ENCODE peak calls at places on chromosomes 13 and 19, in nine cellular contexts. C, D, I, B, X, Q, A, H and S are unnamed samples.

GRCh38 chr19:16324384-16325160 is at the start of gene KLF2:
- DNase-seq in C (peak), D (peak), I (peak), B (peak), X (peak), Q (peak), A (peak), H (peak), S (peak)

GRCh38 chr19:35167251-35168119 is 12.9 kb downstream of the FXYD5 start:
- DNase-seq in C (no peak), D (no peak), I (no peak), B (no peak), X (no peak), Q (no peak), A (no peak), H (no peak), S (no peak)

GRCh38 chr13:24616514-24616913 is 63.7 kb upstream of the ATP12A start:
- DNase-seq in C (no peak), D (no peak), I (no peak), B (no peak), X (no peak), Q (no peak), A (no peak), H (no peak), S (no peak)

GRCh38 chr13:105213512-105213911 is 1322.0 kb downstream of the EFNB2 start:
- DNase-seq in C (no peak), D (no peak), I (peak), B (no peak), X (no peak), Q (no peak), A (no peak), H (no peak), S (no peak)

GRCh38 chr13:24802074-24802473 is 38.1 kb downstream of the RNF17 start:
- DNase-seq in C (no peak), D (no peak), I (peak), B (no peak), X (no peak), Q (peak), A (no peak), H (no peak), S (no peak)

GRCh38 chr13:75541961-75542360 is 4.3 kb upstream of the COMMD6 start:
- DNase-seq in C (no peak), D (no peak), I (no peak), B (no peak), X (no peak), Q (no peak), A (no peak), H (no peak), S (no peak)

GRCh38 chr19:13036366-13036976 is 41.2 kb downstream of the NFIX start:
- DNase-seq in C (peak), D (no peak), I (peak), B (peak), X (no peak), Q (peak), A (no peak), H (peak), S (no peak)

GRCh38 chr13:99969368-99969933 is 2.1 kb downstream of the ZIC5 start:
- DNase-seq in C (no peak), D (no peak), I (no peak), B (no peak), X (no peak), Q (no peak), A (no peak), H (no peak), S (no peak)

GRCh38 chr19:4589579-4590410 is 30.3 kb upstream of the SEMA6B start:
- DNase-seq in C (no peak), D (no peak), I (no peak), B (no peak), X (no peak), Q (no peak), A (peak), H (no peak), S (no peak)

GRCh38 chr13:49731766-49732165 is 40.5 kb upstream of the EBPL start:
- DNase-seq in C (peak), D (peak), I (peak), B (no peak), X (no peak), Q (peak), A (no peak), H (peak), S (no peak)

GRCh38 chr13:52644108-52644507 is 1.9 kb downstream of the HNRNPA1L2 start:
- DNase-seq in C (no peak), D (no peak), I (no peak), B (no peak), X (no peak), Q (peak), A (no peak), H (no peak), S (no peak)

GRCh38 chr13:28819046-28819747 is 942 bp upstream of the MTUS2 start:
- DNase-seq in C (peak), D (no peak), I (peak), B (no peak), X (no peak), Q (peak), A (peak), H (peak), S (no peak)

GRCh38 chr19:39543477-39543857 is 3.5 kb upstream of the EID2 start:
- DNase-seq in C (no peak), D (no peak), I (peak), B (no peak), X (no peak), Q (no peak), A (no peak), H (no peak), S (no peak)

GRCh38 chr19:4694211-4694987 is 24.3 kb upstream of the MYDGF start:
- DNase-seq in C (peak), D (peak), I (peak), B (peak), X (no peak), Q (peak), A (no peak), H (peak), S (no peak)

GRCh38 chr19:48752511-48753365 is at the start of gene FUT1:
- DNase-seq in C (no peak), D (no peak), I (peak), B (peak), X (peak), Q (no peak), A (no peak), H (no peak), S (peak)

GRCh38 chr19:49912965-49913685 is 15.9 kb upstream of the ATF5 start:
- DNase-seq in C (no peak), D (no peak), I (no peak), B (no peak), X (no peak), Q (no peak), A (no peak), H (no peak), S (no peak)

GRCh38 chr13:32914686-32915085 is 101.5 kb upstream of the KL start:
- DNase-seq in C (no peak), D (no peak), I (peak), B (no peak), X (no peak), Q (no peak), A (no peak), H (no peak), S (no peak)

GRCh38 chr19:31348416-31349159 is 648 bp downstream of the TSHZ3 start:
- DNase-seq in C (peak), D (no peak), I (peak), B (no peak), X (peak), Q (no peak), A (no peak), H (peak), S (no peak)

GRCh38 chr19:55667958-55668357 is 7.1 kb upstream of the EPN1 start:
- DNase-seq in C (no peak), D (no peak), I (no peak), B (peak), X (no peak), Q (no peak), A (no peak), H (no peak), S (no peak)

GRCh38 chr19:11268783-11269267 is 6.5 kb upstream of the DOCK6 start:
- DNase-seq in C (peak), D (no peak), I (peak), B (no peak), X (peak), Q (peak), A (peak), H (peak), S (no peak)

GRCh38 chr19:48896191-48896720 is 2.3 kb downstream of the TULP2 start:
- DNase-seq in C (no peak), D (no peak), I (no peak), B (peak), X (peak), Q (peak), A (peak), H (peak), S (no peak)

GRCh38 chr13:84896128-84896527 is 903.1 kb downstream of the SLITRK6 start:
- DNase-seq in C (peak), D (peak), I (peak), B (no peak), X (no peak), Q (peak), A (peak), H (peak), S (no peak)

GRCh38 chr13:80655778-80656518 is 315.0 kb upstream of the SPRY2 start:
- DNase-seq in C (no peak), D (no peak), I (no peak), B (no peak), X (no peak), Q (no peak), A (no peak), H (no peak), S (no peak)

GRCh38 chr19:862529-863304 is 3.3 kb downstream of the CFD start:
- DNase-seq in C (no peak), D (no peak), I (peak), B (peak), X (no peak), Q (peak), A (peak), H (peak), S (no peak)

GRCh38 chr19:858868-859843 is at the start of gene CFD:
- DNase-seq in C (peak), D (no peak), I (no peak), B (peak), X (no peak), Q (peak), A (no peak), H (no peak), S (no peak)

GRCh38 chr19:861756-862528 is 2.5 kb downstream of the CFD start:
- DNase-seq in C (no peak), D (no peak), I (peak), B (peak), X (no peak), Q (no peak), A (peak), H (peak), S (no peak)

GRCh38 chr19:861099-861755 is 1.8 kb downstream of the CFD start:
- DNase-seq in C (no peak), D (no peak), I (no peak), B (peak), X (no peak), Q (no peak), A (no peak), H (no peak), S (no peak)

DNA sequence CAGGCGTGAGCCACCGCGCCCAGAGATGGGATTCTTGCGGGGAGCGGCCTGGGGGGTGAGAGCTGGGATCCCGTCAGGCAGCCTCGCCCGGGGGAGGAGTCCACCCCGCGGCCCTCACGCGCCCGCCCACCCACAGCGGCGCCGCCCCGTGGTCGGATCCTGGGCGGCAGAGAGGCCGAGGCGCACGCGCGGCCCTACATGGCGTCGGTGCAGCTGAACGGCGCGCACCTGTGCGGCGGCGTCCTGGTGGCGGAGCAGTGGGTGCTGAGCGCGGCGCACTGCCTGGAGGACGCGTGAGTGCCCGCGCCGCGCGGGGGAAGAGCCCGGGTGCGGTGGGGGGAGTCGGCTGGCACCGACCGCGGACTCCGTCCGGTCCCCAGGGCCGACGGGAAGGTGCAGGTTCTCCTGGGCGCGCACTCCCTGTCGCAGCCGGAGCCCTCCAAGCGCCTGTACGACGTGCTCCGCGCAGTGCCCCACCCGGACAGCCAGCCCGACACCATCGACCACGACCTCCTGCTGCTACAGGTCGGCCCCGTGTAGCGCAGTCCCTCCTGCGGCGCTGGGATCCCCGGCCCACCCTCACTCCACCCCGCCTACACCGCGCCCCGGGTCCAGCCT is 1.1 kb downstream of the CFD start:
- DNase-seq in C (peak), D (peak), I (peak), B (peak), X (no peak), Q (peak), A (no peak), H (peak), S (peak)
- TF ChIP-seq CTCF in C (peak), D (no peak), I (no peak), B (no peak), X (no peak), Q (no peak), A (no peak), H (no peak), S (peak)

DNA sequence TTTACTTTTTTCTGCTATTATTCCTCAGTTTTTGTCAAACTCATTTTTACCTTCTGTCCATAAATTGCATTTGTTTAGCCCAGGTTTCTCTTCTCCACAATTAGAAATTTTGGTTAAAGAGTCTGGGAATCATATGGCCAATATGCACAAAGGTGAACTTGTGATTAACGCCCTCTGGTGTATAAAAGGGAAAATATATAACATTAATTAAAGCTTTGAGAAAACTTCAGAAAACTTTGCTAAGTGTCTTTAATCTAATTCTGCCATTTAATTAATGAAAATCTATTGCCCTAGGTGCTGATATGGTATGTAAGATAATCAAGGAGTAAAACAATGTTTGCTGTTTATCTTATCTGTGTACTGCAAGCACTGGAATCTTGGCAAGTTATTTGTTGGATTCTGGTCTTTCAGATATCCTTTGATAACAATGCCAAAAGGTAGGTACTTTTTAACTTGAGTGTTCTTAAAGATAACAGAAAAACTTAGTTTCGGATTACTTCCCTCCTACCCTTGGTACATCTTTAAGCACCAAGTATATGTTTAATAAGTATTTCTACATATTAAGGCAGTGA is 402.6 kb downstream of the SUCLA2 start:
- DNase-seq in C (peak), D (no peak), I (no peak), B (no peak), X (no peak), Q (peak), A (no peak), H (peak), S (no peak)
- TF ChIP-seq CTCF in C (peak), D (peak), I (peak), B (no peak), X (peak), Q (peak), A (peak), H (peak), S (peak)

GRCh38 chr19:33312065-33312464 is 9.7 kb upstream of the CEBPA start:
- DNase-seq in C (no peak), D (no peak), I (no peak), B (no peak), X (no peak), Q (no peak), A (no peak), H (no peak), S (no peak)

GRCh38 chr19:33309826-33310225 is 7.5 kb upstream of the CEBPA start:
- DNase-seq in C (no peak), D (no peak), I (no peak), B (no peak), X (no peak), Q (no peak), A (no peak), H (no peak), S (no peak)

GRCh38 chr19:33310606-33311325 is 8.4 kb upstream of the CEBPA start:
- DNase-seq in C (no peak), D (no peak), I (no peak), B (peak), X (no peak), Q (no peak), A (no peak), H (no peak), S (no peak)

GRCh38 chr19:33306853-33307792 is 4.8 kb upstream of the CEBPA start:
- DNase-seq in C (no peak), D (no peak), I (no peak), B (no peak), X (no peak), Q (no peak), A (no peak), H (no peak), S (no peak)

DNA sequence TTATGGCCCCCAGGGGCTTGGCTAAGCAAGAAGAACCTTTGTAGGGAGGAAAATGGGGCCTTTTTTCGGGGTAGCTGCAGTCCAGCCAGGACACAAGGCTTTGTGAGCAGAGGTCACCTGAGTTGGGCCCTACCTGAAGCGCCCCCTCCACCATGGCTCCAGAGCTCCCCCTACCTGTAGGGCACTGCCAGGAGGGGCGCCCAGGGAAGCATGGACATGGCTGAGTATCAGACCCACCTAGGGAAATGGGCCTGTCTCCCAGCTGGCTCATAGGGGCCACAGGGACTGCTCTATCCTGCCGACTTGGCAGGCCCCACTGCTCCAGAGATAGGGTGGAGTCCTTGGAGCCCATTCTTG is 9.0 kb upstream of the CEBPA start:
- DNase-seq in C (no peak), D (no peak), I (no peak), B (peak), X (no peak), Q (no peak), A (no peak), H (no peak), S (no peak)
- TF ChIP-seq CTCF in C (no peak), D (no peak), I (peak), B (no peak), X (no peak), Q (peak), A (peak), H (no peak), S (no peak)

GRCh38 chr13:77565635-77566034 is 30.1 kb downstream of the SCEL start:
- DNase-seq in C (peak), D (no peak), I (peak), B (no peak), X (no peak), Q (peak), A (no peak), H (peak), S (no peak)
- TF ChIP-seq CTCF in C (peak), D (peak), I (peak), B (no peak), X (no peak), Q (peak), A (peak), H (peak), S (peak)

GRCh38 chr13:35953537-35954206 is 177.5 kb downstream of the DCLK1 start:
- DNase-seq in C (peak), D (peak), I (peak), B (no peak), X (peak), Q (peak), A (peak), H (peak), S (no peak)
- TF ChIP-seq CTCF in C (peak), D (peak), I (peak), B (no peak), X (peak), Q (peak), A (peak), H (peak), S (peak)